ENCODE peak calls at places on chromosome 21, in four cellular contexts. B is germinal center, O is RPMI7951, K is hippocampal formation. H is an unnamed sample.

GRCh38 chr21:34888569-34889286 is 160.4 kb downstream of the RUNX1 start:
- DNase-seq in B (peak), O (peak), K (peak), H (peak)

GRCh38 chr21:37796011-37796410 is 120.2 kb downstream of the KCNJ6 start:
- DNase-seq in B (no peak), O (peak), K (no peak), H (no peak)

GRCh38 chr21:30676737-30677136 is 34.1 kb downstream of the KRTAP20-3 start:
- DNase-seq in B (no peak), O (peak), K (no peak), H (no peak)

GRCh38 chr21:33943293-33943692 is 27.7 kb upstream of the ATP5PO start:
- DNase-seq in B (no peak), O (no peak), K (no peak), H (no peak)

GRCh38 chr21:31133243-31133830 is 95.1 kb upstream of the KRTAP19-8 start:
- DNase-seq in B (no peak), O (no peak), K (no peak), H (no peak)

GRCh38 chr21:36163780-36164426 is 7.3 kb downstream of the DOP1B start:
- DNase-seq in B (no peak), O (no peak), K (no peak), H (no peak)

GRCh38 chr21:27306821-27307746 is 340.2 kb upstream of the ADAMTS5 start:
- DNase-seq in B (no peak), O (no peak), K (no peak), H (no peak)

GRCh38 chr21:44986471-44987291 is 46.9 kb downstream of the SLX9 start:
- DNase-seq in B (no peak), O (no peak), K (no peak), H (no peak)

GRCh38 chr21:25509862-25510261 is 97.4 kb downstream of the MRPL39 start:
- DNase-seq in B (peak), O (no peak), K (no peak), H (no peak)

GRCh38 chr21:34020005-34020847 is 53.2 kb upstream of the MRPS6 start:
- DNase-seq in B (peak), O (peak), K (no peak), H (no peak)

GRCh38 chr21:34690041-34690792 is 21.4 kb downstream of the CLIC6 start:
- DNase-seq in B (no peak), O (no peak), K (no peak), H (no peak)

GRCh38 chr21:42040411-42041180 is 30.4 kb upstream of the ZBTB21 start:
- DNase-seq in B (no peak), O (peak), K (no peak), H (no peak)

GRCh38 chr21:45056917-45057560 is 17.3 kb upstream of the ADARB1 start:
- DNase-seq in B (no peak), O (no peak), K (no peak), H (no peak)

GRCh38 chr21:37848721-37849490 is 67.4 kb downstream of the KCNJ6 start:
- DNase-seq in B (no peak), O (peak), K (no peak), H (no peak)